ENCODE peak calls at places on chromosomes 13 and 19, in six cellular contexts. One of them, this sample, is unnamed.

GRCh38 chr19:35232912-35233311 is 4.4 kb upstream of the FAM187B start:
- DNase-seq in mesenchymal stem cell: no peak
- DNase-seq in IMR-90: no peak
- DNase-seq in H9: no peak
- DNase-seq in mesendoderm: no peak
- DNase-seq in H1: no peak
- DNase-seq in this sample: no peak

GRCh38 chr13:28409648-28410047 is 85.3 kb downstream of the FLT1 start:
- DNase-seq in mesenchymal stem cell: no peak
- DNase-seq in IMR-90: no peak
- DNase-seq in H9: no peak
- DNase-seq in mesendoderm: no peak
- DNase-seq in H1: no peak
- DNase-seq in this sample: no peak

GRCh38 chr19:51531349-51532315 is at the start of gene SIGLEC6:
- DNase-seq in mesenchymal stem cell: no peak
- DNase-seq in IMR-90: no peak
- DNase-seq in H9: no peak
- DNase-seq in mesendoderm: no peak
- DNase-seq in H1: no peak
- DNase-seq in this sample: no peak

GRCh38 chr19:12884926-12885748 is 1.9 kb downstream of the KLF1 start:
- DNase-seq in mesenchymal stem cell: peak
- DNase-seq in IMR-90: peak
- DNase-seq in H9: peak
- DNase-seq in mesendoderm: peak
- DNase-seq in H1: peak
- DNase-seq in this sample: peak

GRCh38 chr13:98370806-98371553 is 193.9 kb upstream of the RNF113B start:
- DNase-seq in mesenchymal stem cell: peak
- DNase-seq in IMR-90: peak
- DNase-seq in H9: no peak
- DNase-seq in mesendoderm: no peak
- DNase-seq in H1: peak
- DNase-seq in this sample: no peak

GRCh38 chr13:114212096-114212495 is 22.6 kb upstream of the CDC16 start:
- DNase-seq in mesenchymal stem cell: peak
- DNase-seq in IMR-90: peak
- DNase-seq in H9: no peak
- DNase-seq in mesendoderm: peak
- DNase-seq in H1: no peak
- DNase-seq in this sample: no peak

GRCh38 chr19:38252385-38252784 is 3.8 kb downstream of the PPP1R14A start:
- DNase-seq in mesenchymal stem cell: no peak
- DNase-seq in IMR-90: no peak
- DNase-seq in H9: no peak
- DNase-seq in mesendoderm: no peak
- DNase-seq in H1: no peak
- DNase-seq in this sample: no peak

GRCh38 chr19:30799854-30800755 is 427.9 kb downstream of the ZNF536 start:
- DNase-seq in mesenchymal stem cell: peak
- DNase-seq in IMR-90: no peak
- DNase-seq in H9: peak
- DNase-seq in mesendoderm: peak
- DNase-seq in H1: peak
- DNase-seq in this sample: peak

GRCh38 chr19:37963190-37963947 is 56.4 kb downstream of the SIPA1L3 start:
- DNase-seq in mesenchymal stem cell: peak
- DNase-seq in IMR-90: peak
- DNase-seq in H9: no peak
- DNase-seq in mesendoderm: no peak
- DNase-seq in H1: no peak
- DNase-seq in this sample: no peak

GRCh38 chr19:17156947-17157302 is 58.2 kb upstream of the USE1 start:
- DNase-seq in mesenchymal stem cell: no peak
- DNase-seq in IMR-90: no peak
- DNase-seq in H9: no peak
- DNase-seq in mesendoderm: no peak
- DNase-seq in H1: no peak
- DNase-seq in this sample: no peak

GRCh38 chr19:776549-776948 is 20.7 kb upstream of the PTBP1 start:
- DNase-seq in mesenchymal stem cell: no peak
- DNase-seq in IMR-90: no peak
- DNase-seq in H9: no peak
- DNase-seq in mesendoderm: no peak
- DNase-seq in H1: no peak
- DNase-seq in this sample: no peak

GRCh38 chr13:98890186-98890585 is 87.7 kb downstream of the DOCK9 start:
- DNase-seq in mesenchymal stem cell: peak
- DNase-seq in IMR-90: peak
- DNase-seq in H9: no peak
- DNase-seq in mesendoderm: no peak
- DNase-seq in H1: no peak
- DNase-seq in this sample: no peak

GRCh38 chr19:34507414-34508067 is 26.0 kb downstream of the WTIP start:
- DNase-seq in mesenchymal stem cell: no peak
- DNase-seq in IMR-90: no peak
- DNase-seq in H9: no peak
- DNase-seq in mesendoderm: no peak
- DNase-seq in H1: peak
- DNase-seq in this sample: no peak

GRCh38 chr13:99990045-99990977 is 8.7 kb downstream of the ZIC2 start:
- DNase-seq in mesenchymal stem cell: no peak
- DNase-seq in IMR-90: no peak
- DNase-seq in H9: peak
- DNase-seq in mesendoderm: peak
- DNase-seq in H1: peak
- DNase-seq in this sample: peak

GRCh38 chr19:13574933-13575332 is 68.7 kb upstream of the CACNA1A start:
- DNase-seq in mesenchymal stem cell: no peak
- DNase-seq in IMR-90: peak
- DNase-seq in H9: peak
- DNase-seq in mesendoderm: peak
- DNase-seq in H1: peak
- DNase-seq in this sample: no peak

GRCh38 chr13:22594041-22594440 is 586.7 kb upstream of the SGCG start:
- DNase-seq in mesenchymal stem cell: no peak
- DNase-seq in IMR-90: no peak
- DNase-seq in H9: no peak
- DNase-seq in mesendoderm: no peak
- DNase-seq in H1: no peak
- DNase-seq in this sample: no peak

GRCh38 chr13:40798380-40798779 is 9.0 kb downstream of the SLC25A15 start:
- DNase-seq in mesenchymal stem cell: no peak
- DNase-seq in IMR-90: no peak
- DNase-seq in H9: no peak
- DNase-seq in mesendoderm: no peak
- DNase-seq in H1: no peak
- DNase-seq in this sample: no peak

GRCh38 chr19:44824758-44825157 is 15.9 kb downstream of the BCAM start:
- DNase-seq in mesenchymal stem cell: no peak
- DNase-seq in IMR-90: no peak
- DNase-seq in H9: no peak
- DNase-seq in mesendoderm: no peak
- DNase-seq in H1: no peak
- DNase-seq in this sample: no peak

GRCh38 chr13:65339236-65339635 is 1890.9 kb downstream of the PCDH9 start:
- DNase-seq in mesenchymal stem cell: peak
- DNase-seq in IMR-90: peak
- DNase-seq in H9: no peak
- DNase-seq in mesendoderm: no peak
- DNase-seq in H1: no peak
- DNase-seq in this sample: no peak

GRCh38 chr19:43699506-43700367 is 16.1 kb upstream of the IRGC start:
- DNase-seq in mesenchymal stem cell: no peak
- DNase-seq in IMR-90: peak
- DNase-seq in H9: peak
- DNase-seq in mesendoderm: peak
- DNase-seq in H1: peak
- DNase-seq in this sample: peak

GRCh38 chr13:42494157-42494556 is 79.8 kb upstream of the TNFSF11 start:
- DNase-seq in mesenchymal stem cell: peak
- DNase-seq in IMR-90: no peak
- DNase-seq in H9: no peak
- DNase-seq in mesendoderm: no peak
- DNase-seq in H1: no peak
- DNase-seq in this sample: no peak

GRCh38 chr13:87677334-87678234 is 6.4 kb downstream of the SLITRK5 start:
- DNase-seq in mesenchymal stem cell: peak
- DNase-seq in IMR-90: no peak
- DNase-seq in H9: peak
- DNase-seq in mesendoderm: peak
- DNase-seq in H1: peak
- DNase-seq in this sample: peak

GRCh38 chr19:53993448-53993847 is 2.0 kb downstream of the CACNG6 start:
- DNase-seq in mesenchymal stem cell: no peak
- DNase-seq in IMR-90: no peak
- DNase-seq in H9: no peak
- DNase-seq in mesendoderm: no peak
- DNase-seq in H1: no peak
- DNase-seq in this sample: no peak

GRCh38 chr13:32033744-32034143 is 2.2 kb downstream of the FRY start:
- DNase-seq in mesenchymal stem cell: no peak
- DNase-seq in IMR-90: peak
- DNase-seq in H9: no peak
- DNase-seq in mesendoderm: no peak
- DNase-seq in H1: no peak
- DNase-seq in this sample: no peak

GRCh38 chr13:32037471-32037870 is 5.9 kb downstream of the FRY start:
- DNase-seq in mesenchymal stem cell: no peak
- DNase-seq in IMR-90: no peak
- DNase-seq in H9: no peak
- DNase-seq in mesendoderm: no peak
- DNase-seq in H1: no peak
- DNase-seq in this sample: no peak

GRCh38 chr13:32036762-32037161 is 5.2 kb downstream of the FRY start:
- DNase-seq in mesenchymal stem cell: no peak
- DNase-seq in IMR-90: no peak
- DNase-seq in H9: no peak
- DNase-seq in mesendoderm: no peak
- DNase-seq in H1: no peak
- DNase-seq in this sample: no peak

GRCh38 chr13:32036131-32036695 is 4.6 kb downstream of the FRY start:
- DNase-seq in mesenchymal stem cell: no peak
- DNase-seq in IMR-90: no peak
- DNase-seq in H9: no peak
- DNase-seq in mesendoderm: no peak
- DNase-seq in H1: no peak
- DNase-seq in this sample: no peak

DNA sequence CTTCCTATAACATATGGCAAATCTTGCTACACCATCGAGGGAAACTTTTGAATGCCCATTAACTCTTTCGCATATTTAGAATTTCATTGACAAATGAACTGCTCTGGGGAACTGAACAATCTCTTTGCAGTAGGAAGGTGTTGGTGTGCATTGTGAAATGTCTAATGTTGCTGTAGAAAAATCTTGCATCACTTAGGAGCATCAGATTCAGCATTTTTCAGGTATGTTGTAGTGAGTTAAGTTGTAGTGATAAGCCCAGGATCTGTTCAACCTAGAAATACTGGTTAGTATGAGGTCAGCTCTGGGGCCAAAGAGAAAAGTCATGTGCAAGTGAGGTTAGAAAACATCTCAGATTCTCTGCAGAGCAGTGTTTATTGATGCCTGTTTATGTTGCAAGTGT is 4.1 kb downstream of the FRY start:
- DNase-seq in mesenchymal stem cell: no peak
- DNase-seq in IMR-90: no peak
- DNase-seq in H9: no peak
- DNase-seq in mesendoderm: no peak
- DNase-seq in H1: no peak
- DNase-seq in this sample: no peak
- H2BK15ac ChIP-seq in mesenchymal stem cell: no peak
- H2BK15ac ChIP-seq in IMR-90: no peak
- H2BK15ac ChIP-seq in H9: no peak
- H2BK15ac ChIP-seq in mesendoderm: no peak
- H2BK15ac ChIP-seq in H1: no peak
- H2BK15ac ChIP-seq in this sample: no peak

GRCh38 chr13:51869921-51870320 is 8.2 kb downstream of the CCDC70 start:
- DNase-seq in mesenchymal stem cell: no peak
- DNase-seq in IMR-90: no peak
- DNase-seq in H9: no peak
- DNase-seq in mesendoderm: no peak
- DNase-seq in H1: no peak
- DNase-seq in this sample: no peak
- H2BK15ac ChIP-seq in mesenchymal stem cell: no peak
- H2BK15ac ChIP-seq in IMR-90: no peak
- H2BK15ac ChIP-seq in H9: no peak
- H2BK15ac ChIP-seq in mesendoderm: no peak
- H2BK15ac ChIP-seq in H1: no peak
- H2BK15ac ChIP-seq in this sample: no peak

GRCh38 chr13:54950546-54950945 is 1921.9 kb downstream of the OLFM4 start:
- DNase-seq in mesenchymal stem cell: no peak
- DNase-seq in IMR-90: no peak
- DNase-seq in H9: no peak
- DNase-seq in mesendoderm: no peak
- DNase-seq in H1: no peak
- DNase-seq in this sample: no peak
- H2BK15ac ChIP-seq in mesenchymal stem cell: no peak
- H2BK15ac ChIP-seq in IMR-90: no peak
- H2BK15ac ChIP-seq in H9: no peak
- H2BK15ac ChIP-seq in mesendoderm: no peak
- H2BK15ac ChIP-seq in H1: no peak
- H2BK15ac ChIP-seq in this sample: no peak

GRCh38 chr13:61664821-61665705 is 249.4 kb upstream of the PCDH20 start:
- DNase-seq in mesenchymal stem cell: no peak
- DNase-seq in IMR-90: no peak
- DNase-seq in H9: no peak
- DNase-seq in mesendoderm: peak
- DNase-seq in H1: no peak
- DNase-seq in this sample: no peak

GRCh38 chr13:61670384-61671161 is 254.9 kb upstream of the PCDH20 start:
- DNase-seq in mesenchymal stem cell: no peak
- DNase-seq in IMR-90: no peak
- DNase-seq in H9: no peak
- DNase-seq in mesendoderm: no peak
- DNase-seq in H1: no peak
- DNase-seq in this sample: no peak
- H2BK15ac ChIP-seq in mesenchymal stem cell: no peak
- H2BK15ac ChIP-seq in IMR-90: no peak
- H2BK15ac ChIP-seq in H9: no peak
- H2BK15ac ChIP-seq in mesendoderm: no peak
- H2BK15ac ChIP-seq in H1: no peak
- H2BK15ac ChIP-seq in this sample: no peak